ENCODE peak calls at places on chromosome 4, in four cellular contexts. F is A549, Q is K562, P is HepG2. T is an unnamed sample.

GRCh38 chr4:10275696-10276095 is 159.1 kb upstream of the WDR1 start:
- DNase-seq in F (no peak), Q (no peak), P (no peak), T (no peak)

GRCh38 chr4:183517781-183518180 is 12.9 kb downstream of the ING2 start:
- DNase-seq in F (no peak), Q (no peak), P (no peak), T (no peak)

GRCh38 chr4:110682311-110682710 is 59.4 kb upstream of the PITX2 start:
- DNase-seq in F (no peak), Q (no peak), P (no peak), T (no peak)

GRCh38 chr4:140579278-140579677 is 10.5 kb upstream of the UCP1 start:
- DNase-seq in F (no peak), Q (no peak), P (no peak), T (no peak)

GRCh38 chr4:79259242-79259641 is 66.6 kb downstream of the NAA11 start:
- DNase-seq in F (no peak), Q (no peak), P (no peak), T (no peak)

GRCh38 chr4:61520176-61520575 is 320.1 kb downstream of the ADGRL3 start:
- DNase-seq in F (no peak), Q (no peak), P (no peak), T (no peak)

GRCh38 chr4:169615467-169616106 is 3.2 kb upstream of the NEK1 start:
- DNase-seq in F (no peak), Q (peak), P (no peak), T (no peak)

GRCh38 chr4:125368161-125368560 is 53.4 kb downstream of the FAT4 start:
- DNase-seq in F (no peak), Q (no peak), P (no peak), T (peak)

GRCh38 chr4:111798840-111799239 is 346.4 kb upstream of the FAM241A start:
- DNase-seq in F (no peak), Q (no peak), P (no peak), T (no peak)

GRCh38 chr4:7381221-7381889 is 53.4 kb downstream of the PSAPL1 start:
- DNase-seq in F (no peak), Q (no peak), P (no peak), T (no peak)

GRCh38 chr4:177070533-177070932 is 239.1 kb upstream of the NEIL3 start:
- DNase-seq in F (no peak), Q (no peak), P (no peak), T (no peak)

GRCh38 chr4:85474356-85474755 is 594 bp upstream of the ARHGAP24 start:
- DNase-seq in F (no peak), Q (no peak), P (no peak), T (no peak)

GRCh38 chr4:14254252-14254651 is 626.7 kb upstream of the BOD1L1 start:
- DNase-seq in F (peak), Q (no peak), P (no peak), T (peak)

GRCh38 chr4:157043131-157043530 is 32.8 kb upstream of the GLRB start:
- DNase-seq in F (peak), Q (no peak), P (peak), T (peak)

GRCh38 chr4:176800891-176801534 is 8.3 kb upstream of the VEGFC start:
- DNase-seq in F (no peak), Q (no peak), P (no peak), T (no peak)

GRCh38 chr4:141391771-141392170 is 171.1 kb downstream of the ZNF330 start:
- DNase-seq in F (no peak), Q (no peak), P (no peak), T (no peak)

GRCh38 chr4:154836030-154836429 is 55.0 kb downstream of the RBM46 start:
- DNase-seq in F (no peak), Q (no peak), P (no peak), T (no peak)

GRCh38 chr4:185134176-185134869 is 8.7 kb upstream of the SLC25A4 start:
- DNase-seq in F (peak), Q (peak), P (peak), T (peak)
- TF ChIP-seq JUN in F (no peak), Q (no peak), P (no peak), T (no peak)

GRCh38 chr4:54015421-54016065 is 48.9 kb downstream of the CHIC2 start:
- DNase-seq in F (no peak), Q (no peak), P (no peak), T (no peak)
- H3K4me3 ChIP-seq in F (no peak), Q (no peak), P (no peak), T (no peak)

DNA sequence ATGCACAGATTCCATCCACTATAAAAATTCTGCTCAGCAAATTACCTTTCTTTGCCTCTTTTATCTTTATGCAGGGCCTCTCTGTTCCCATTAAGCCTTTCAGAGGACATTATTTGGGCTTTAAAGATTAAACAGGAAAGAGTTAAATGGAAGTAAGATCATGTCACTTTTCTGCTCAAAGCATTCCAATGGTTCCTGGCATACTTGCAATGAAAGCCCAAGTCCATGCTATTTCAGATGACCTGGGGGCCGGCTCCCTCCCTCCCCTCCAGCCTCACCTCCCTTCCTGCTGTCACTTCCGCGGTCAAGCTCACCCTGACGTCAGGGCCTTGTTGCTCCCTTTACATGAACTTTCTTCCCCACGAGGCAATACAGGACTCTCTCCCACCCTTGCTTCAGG is 125.5 kb downstream of the C4orf51 start:
- DNase-seq in F (peak), Q (peak), P (peak), T (no peak)
- H3K4me2 ChIP-seq in F (peak), Q (no peak), P (peak), T (no peak)

GRCh38 chr4:121030151-121030550 is 42.2 kb downstream of the NDNF start:
- DNase-seq in F (no peak), Q (no peak), P (no peak), T (no peak)
- TF ChIP-seq JUN in F (no peak), Q (no peak), P (no peak), T (no peak)

GRCh38 chr4:77072195-77072753 is 3.5 kb downstream of the CCNI start:
- DNase-seq in F (no peak), Q (no peak), P (peak), T (no peak)
- H3K4me3 ChIP-seq in F (no peak), Q (no peak), P (no peak), T (peak)

GRCh38 chr4:16024009-16024408 is 59.8 kb downstream of the PROM1 start:
- DNase-seq in F (no peak), Q (no peak), P (no peak), T (peak)
- H3K4me2 ChIP-seq in F (peak), Q (no peak), P (no peak), T (no peak)

GRCh38 chr4:142407569-142407968 is 438.5 kb downstream of the INPP4B start:
- DNase-seq in F (peak), Q (no peak), P (no peak), T (no peak)

GRCh38 chr4:142404191-142404611 is 441.9 kb downstream of the INPP4B start:
- DNase-seq in F (peak), Q (no peak), P (no peak), T (peak)

GRCh38 chr4:142406917-142407501 is 439.1 kb downstream of the INPP4B start:
- DNase-seq in F (no peak), Q (no peak), P (no peak), T (no peak)

GRCh38 chr4:142406051-142406549 is 440.0 kb downstream of the INPP4B start:
- DNase-seq in F (peak), Q (no peak), P (no peak), T (no peak)

GRCh38 chr4:142405021-142405991 is 440.8 kb downstream of the INPP4B start:
- DNase-seq in F (peak), Q (no peak), P (no peak), T (peak)
- TF ChIP-seq JUN in F (no peak), Q (no peak), P (no peak), T (no peak)

DNA sequence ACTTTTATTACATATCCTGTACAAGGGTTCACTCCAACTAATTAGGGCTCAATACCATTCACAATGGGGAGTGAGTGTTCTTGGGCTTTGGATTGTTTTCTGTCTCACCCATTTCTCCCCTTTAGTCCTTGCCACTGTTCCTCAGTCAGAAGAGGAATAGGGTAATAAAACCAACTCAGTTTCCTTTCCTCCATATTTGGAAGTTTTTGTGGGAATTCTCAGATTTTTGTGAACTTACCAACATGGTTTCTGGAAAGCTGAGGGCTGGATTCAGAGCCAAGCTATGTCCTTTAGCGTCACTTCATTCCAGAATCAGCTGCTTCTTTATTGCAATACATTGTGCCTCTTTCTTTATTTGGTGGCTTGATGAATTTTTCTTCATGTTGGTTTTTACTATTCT is 43.0 kb upstream of the BMPR1B start:
- DNase-seq in F (no peak), Q (no peak), P (no peak), T (peak)
- H3K4me3 ChIP-seq in F (no peak), Q (no peak), P (no peak), T (no peak)

GRCh38 chr4:137267024-137267423 is 265.3 kb downstream of the PCDH18 start:
- DNase-seq in F (no peak), Q (no peak), P (no peak), T (no peak)

GRCh38 chr4:137263206-137263605 is 269.1 kb downstream of the PCDH18 start:
- DNase-seq in F (no peak), Q (no peak), P (no peak), T (no peak)

GRCh38 chr4:137266511-137266910 is 265.8 kb downstream of the PCDH18 start:
- DNase-seq in F (no peak), Q (no peak), P (no peak), T (no peak)
- H3K4me2 ChIP-seq in F (no peak), Q (no peak), P (no peak), T (no peak)

T was measured in endothelial cell of umbilical vein.